ENCODE peak calls at places on chromosomes 11 and 22, in nine cellular contexts. J, O, G, Q, C, E, Y, T and H are unnamed samples.

GRCh38 chr11:110081462-110082233 is 11.5 kb upstream of the ZC3H12C start:
- DNase-seq in J (no peak), T (no peak), Q (no peak), G (no peak), O (no peak), E (no peak), C (no peak), Y (no peak), H (no peak)

GRCh38 chr11:102583437-102583836 is 41.7 kb downstream of the MMP20 start:
- DNase-seq in T (no peak), C (no peak), Y (no peak), Q (no peak), E (no peak), J (no peak), G (no peak), O (no peak), H (no peak)

GRCh38 chr11:111736191-111736590 is 30.0 kb downstream of the PPP2R1B start:
- DNase-seq in E (no peak), J (no peak), Y (no peak), Q (no peak), T (no peak), G (no peak), O (peak; percentile 45), C (no peak), H (no peak)

GRCh38 chr11:15893080-15893492 is 463.3 kb downstream of the SOX6 start:
- DNase-seq in E (no peak), Q (no peak), C (no peak), G (no peak), Y (no peak), O (peak; percentile 56), J (no peak), T (no peak), H (no peak)

GRCh38 chr11:10990160-10990559 is 132.3 kb upstream of the ZBED5 start:
- DNase-seq in Q (no peak), O (no peak), E (no peak), Y (no peak), J (no peak), C (no peak), T (no peak), G (no peak), H (no peak)

GRCh38 chr22:17773606-17774205 is 563 bp downstream of the BID start:
- DNase-seq in Y (peak; percentile 64), J (no peak), O (no peak), T (peak; percentile 63), E (no peak), G (no peak), Q (peak; percentile 56), C (peak; percentile 71), H (no peak)

GRCh38 chr22:47144791-47145425 is 382.5 kb downstream of the TBC1D22A start:
- DNase-seq in T (no peak), Q (no peak), C (no peak), J (no peak), Y (no peak), E (no peak), G (no peak), O (no peak), H (no peak)

GRCh38 chr11:6319001-6319878 is 1.1 kb downstream of the CAVIN3 start:
- DNase-seq in J (peak; percentile 53), T (no peak), G (peak; percentile 81), O (peak; percentile 18), Y (no peak), Q (no peak), C (no peak), E (no peak), H (no peak)

GRCh38 chr11:117669062-117669461 is 128.0 kb downstream of the DSCAML1 start:
- DNase-seq in G (peak; percentile 9), C (no peak), Q (no peak), Y (no peak), O (no peak), J (no peak), E (no peak), T (no peak), H (no peak)

GRCh38 chr11:122168218-122168617 is 52.2 kb upstream of the BLID start:
- DNase-seq in T (no peak), E (no peak), C (no peak), O (no peak), Y (no peak), Q (no peak), G (no peak), J (no peak), H (no peak)

GRCh38 chr22:19802001-19802880 is 41.7 kb downstream of the TBX1 start:
- DNase-seq in T (no peak), G (no peak), E (no peak), Y (no peak), J (no peak), Q (no peak), C (no peak), O (no peak), H (no peak)

GRCh38 chr11:61890536-61891330 is 612 bp downstream of the FADS3 start:
- DNase-seq in Y (peak; percentile 46), E (no peak), G (peak; percentile 89), J (peak; percentile 68), C (peak; percentile 34), T (no peak), O (peak; percentile 57), Q (peak; percentile 21), H (no peak)

GRCh38 chr11:72352859-72353551 is 81.3 kb downstream of the CLPB start:
- DNase-seq in O (peak; percentile 67), Q (peak; percentile 10), J (no peak), G (no peak), C (no peak), T (peak; percentile 11), Y (no peak), E (no peak), H (no peak)

GRCh38 chr11:112096194-112096593 is 9.5 kb downstream of the SDHD start:
- DNase-seq in Y (no peak), Q (no peak), G (no peak), J (no peak), E (no peak), T (no peak), O (no peak), C (no peak), H (no peak)

GRCh38 chr22:19977296-19978243 is 36.0 kb upstream of the TXNRD2 start:
- DNase-seq in J (no peak), Y (no peak), Q (no peak), O (no peak), C (no peak), E (no peak), G (no peak), T (no peak), H (no peak)

GRCh38 chr22:20563464-20563906 is 56.1 kb downstream of the MED15 start:
- DNase-seq in J (no peak), O (no peak), G (no peak), C (no peak), Q (no peak), T (no peak), Y (no peak), E (no peak), H (no peak)

GRCh38 chr22:35904752-35905151 is 123.9 kb downstream of the RBFOX2 start:
- DNase-seq in T (no peak), J (no peak), O (no peak), C (no peak), Q (no peak), G (no peak), Y (no peak), E (no peak), H (no peak)

GRCh38 chr11:62555464-62556092 is 9.0 kb upstream of the AHNAK start:
- DNase-seq in T (no peak), Q (peak; percentile 41), C (no peak), J (peak; percentile 46), G (no peak), E (no peak), O (no peak), Y (no peak), H (no peak)

GRCh38 chr11:590997-591396 is 14.7 kb downstream of the PHRF1 start:
- DNase-seq in Q (no peak), Y (no peak), O (no peak), J (no peak), E (no peak), G (no peak), C (no peak), T (no peak), H (no peak)

GRCh38 chr11:46308632-46309419 is 31.4 kb downstream of the CREB3L1 start:
- DNase-seq in E (no peak), Q (peak; percentile 63), Y (no peak), G (peak; percentile 79), T (peak; percentile 62), O (peak; percentile 48), C (peak; percentile 70), J (peak; percentile 77), H (peak; percentile 89)